ENCODE peak calls at places on chromosomes 16 and 17, in four cellular contexts. One of them, this sample, is unnamed.

GRCh38 chr17:41971721-41972523 is 5.3 kb downstream of the CNP start:
- DNase-seq in NCI-H1105: no peak
- DNase-seq in HEK293T: no peak
- DNase-seq in AG09309: no peak
- DNase-seq in this sample: no peak

GRCh38 chr16:86874141-86874540 is 295.8 kb downstream of the FOXL1 start:
- DNase-seq in NCI-H1105: no peak
- DNase-seq in HEK293T: peak; percentile 65
- DNase-seq in AG09309: no peak
- DNase-seq in this sample: no peak

GRCh38 chr17:60971515-60972369 is 294.1 kb downstream of the BCAS3 start:
- DNase-seq in NCI-H1105: peak; percentile 56
- DNase-seq in HEK293T: peak; percentile 56
- DNase-seq in AG09309: peak; percentile 24
- DNase-seq in this sample: peak; percentile 24

GRCh38 chr17:78873519-78874340 is 29.3 kb downstream of the CEP295NL start:
- DNase-seq in AG09309: no peak
- DNase-seq in HEK293T: no peak
- DNase-seq in NCI-H1105: no peak
- DNase-seq in this sample: peak; percentile 72

GRCh38 chr16:88331989-88332920 is 50.5 kb upstream of the ZNF469 start:
- DNase-seq in AG09309: peak; percentile 100
- DNase-seq in HEK293T: no peak
- DNase-seq in NCI-H1105: no peak
- DNase-seq in this sample: peak; percentile 94

GRCh38 chr17:1515640-1516402 is 591 bp downstream of the INPP5K start:
- DNase-seq in AG09309: peak; percentile 66
- DNase-seq in HEK293T: peak; percentile 58
- DNase-seq in NCI-H1105: no peak
- DNase-seq in this sample: peak; percentile 83

GRCh38 chr16:81598083-81598482 is 153.5 kb downstream of the CMIP start:
- DNase-seq in HEK293T: no peak
- DNase-seq in AG09309: no peak
- DNase-seq in NCI-H1105: no peak
- DNase-seq in this sample: no peak

GRCh38 chr17:8488491-8488890 is 52.8 kb downstream of the NDEL1 start:
- DNase-seq in AG09309: no peak
- DNase-seq in NCI-H1105: no peak
- DNase-seq in HEK293T: no peak
- DNase-seq in this sample: no peak

GRCh38 chr16:89104930-89105571 is 11.4 kb downstream of the ACSF3 start:
- DNase-seq in AG09309: no peak
- DNase-seq in HEK293T: no peak
- DNase-seq in NCI-H1105: no peak
- DNase-seq in this sample: no peak

GRCh38 chr16:79381552-79382042 is 218.9 kb downstream of the MAF start:
- DNase-seq in HEK293T: no peak
- DNase-seq in NCI-H1105: no peak
- DNase-seq in AG09309: no peak
- DNase-seq in this sample: no peak

GRCh38 chr16:22054847-22055590 is 37.3 kb upstream of the VWA3A start:
- DNase-seq in HEK293T: no peak
- DNase-seq in NCI-H1105: no peak
- DNase-seq in AG09309: no peak
- DNase-seq in this sample: no peak

GRCh38 chr17:48719642-48720262 is 2.6 kb downstream of the PRAC1 start:
- DNase-seq in AG09309: no peak
- DNase-seq in HEK293T: peak; percentile 40
- DNase-seq in NCI-H1105: no peak
- DNase-seq in this sample: no peak

GRCh38 chr17:29451338-29451737 is 61.2 kb downstream of the TAOK1 start:
- DNase-seq in HEK293T: no peak
- DNase-seq in AG09309: no peak
- DNase-seq in NCI-H1105: no peak
- DNase-seq in this sample: no peak

GRCh38 chr17:43215341-43215740 is 3.7 kb downstream of the TMEM106A start:
- DNase-seq in AG09309: no peak
- DNase-seq in NCI-H1105: no peak
- DNase-seq in HEK293T: no peak
- DNase-seq in this sample: no peak

GRCh38 chr17:66255112-66255511 is 25.9 kb upstream of the APOH start:
- DNase-seq in NCI-H1105: peak; percentile 61
- DNase-seq in AG09309: no peak
- DNase-seq in HEK293T: peak; percentile 68
- DNase-seq in this sample: peak; percentile 59